ENCODE peak calls at places on chromosomes 12 and 14, in ten cellular contexts. Q is coronary artery, H is lower lobe of right lung, U is BE2C, K is ovary, N is lung, J is AG10803, X is left ventricle myocardium inferior, D is cardiac fibroblast, C is NB4. M is an unnamed sample.

GRCh38 chr14:71322660-71323250 is 415.5 kb downstream of the PCNX1 start:
- DNase-seq in C (peak), H (no peak), U (no peak), X (no peak), Q (no peak), D (peak), N (no peak), K (no peak), J (peak), M (peak)

GRCh38 chr12:104250366-104251125 is 35.0 kb downstream of the TXNRD1 start:
- DNase-seq in J (peak), N (no peak), H (no peak), K (no peak), U (no peak), X (no peak), Q (no peak), C (no peak), D (no peak), M (no peak)

GRCh38 chr14:95431199-95432145 is 85.0 kb downstream of the SYNE3 start:
- DNase-seq in N (no peak), Q (no peak), H (no peak), D (peak), C (peak), X (no peak), U (no peak), J (peak), K (no peak), M (peak)

GRCh38 chr14:57816568-57817284 is 49.2 kb downstream of the SLC35F4 start:
- DNase-seq in C (no peak), X (no peak), K (no peak), D (no peak), N (no peak), U (no peak), H (no peak), J (no peak), Q (no peak), M (no peak)

GRCh38 chr12:325886-326285 is 63.2 kb downstream of the KDM5A start:
- DNase-seq in U (no peak), J (peak), D (no peak), H (no peak), K (no peak), X (no peak), N (no peak), C (no peak), Q (no peak), M (peak)

GRCh38 chr14:95398630-95399547 is 79.2 kb upstream of the CLMN start:
- DNase-seq in X (no peak), J (no peak), C (no peak), H (no peak), Q (no peak), K (no peak), U (no peak), D (no peak), N (no peak), M (no peak)

GRCh38 chr12:101855364-101855884 is 22.0 kb upstream of the DRAM1 start:
- DNase-seq in U (no peak), C (peak), N (no peak), D (no peak), K (no peak), X (no peak), H (no peak), Q (no peak), J (peak), M (peak)

GRCh38 chr14:102878174-102878969 is 44.1 kb upstream of the AMN start:
- DNase-seq in C (no peak), N (no peak), Q (no peak), U (no peak), H (no peak), K (no peak), X (no peak), D (no peak), J (no peak), M (no peak)

GRCh38 chr12:79344855-79345840 is 345.6 kb downstream of the PAWR start:
- DNase-seq in U (peak), K (no peak), H (no peak), N (no peak), J (peak), C (peak), D (peak), X (no peak), Q (no peak), M (peak)

GRCh38 chr12:52279683-52280318 is 5.4 kb downstream of the KRT86 start:
- DNase-seq in X (no peak), N (no peak), U (no peak), D (peak), K (no peak), J (peak), C (no peak), Q (no peak), H (no peak), M (peak)

GRCh38 chr12:52278931-52279682 is 4.7 kb downstream of the KRT86 start:
- DNase-seq in J (peak), K (peak), D (peak), U (peak), C (peak), X (peak), H (peak), Q (peak), N (peak), M (peak)

GRCh38 chr12:52280319-52280795 is 5.9 kb downstream of the KRT86 start:
- DNase-seq in N (peak), J (peak), H (peak), X (no peak), K (no peak), Q (peak), C (peak), U (no peak), D (peak), M (peak)

GRCh38 chr12:52277486-52278245 is 3.2 kb downstream of the KRT86 start:
- DNase-seq in J (no peak), H (no peak), N (no peak), Q (peak), K (no peak), C (no peak), X (no peak), U (no peak), D (no peak), M (no peak)

GRCh38 chr12:52278530-52278929 is 4.1 kb downstream of the KRT86 start:
- DNase-seq in Q (no peak), N (no peak), C (no peak), U (no peak), H (no peak), X (no peak), K (no peak), D (no peak), J (no peak), M (no peak)
- H3K4me3 ChIP-seq in Q (peak), N (no peak), C (no peak), U (peak), H (no peak), X (no peak), K (no peak), D (no peak), J (peak), M (no peak)

DNA sequence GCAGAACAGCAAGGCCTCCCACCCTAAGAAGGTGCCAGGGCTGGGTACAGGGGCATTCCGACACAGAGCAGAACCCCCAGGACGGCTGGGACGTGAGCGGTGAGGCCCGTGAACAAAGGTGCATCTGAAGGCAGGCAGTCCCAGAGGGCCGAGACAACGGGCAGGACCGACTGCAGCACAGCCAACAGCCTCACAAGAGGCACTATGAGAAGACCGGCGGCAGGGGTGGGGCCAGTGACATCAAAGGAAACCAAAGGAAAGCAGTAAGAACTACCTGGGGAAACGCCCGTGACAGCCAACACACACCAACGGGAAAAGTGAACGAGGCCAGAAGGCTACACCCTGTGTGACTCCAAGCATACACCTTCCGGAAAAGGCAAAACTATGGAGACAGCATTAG is 9.1 kb downstream of the BTBD6 start:
- DNase-seq in N (no peak), Q (no peak), J (no peak), C (no peak), X (no peak), U (no peak), D (no peak), H (no peak), K (no peak), M (no peak)
- TF ChIP-seq CTCF in N (no peak), Q (no peak), J (no peak), C (no peak), X (no peak), U (no peak), D (no peak), H (no peak), K (no peak), M (no peak)

GRCh38 chr12:50894216-50894615 is 51.5 kb downstream of the TMPRSS12 start:
- DNase-seq in X (no peak), J (no peak), N (no peak), C (no peak), Q (no peak), D (peak), H (no peak), K (no peak), U (no peak), M (no peak)
- H3K4me3 ChIP-seq in X (no peak), J (no peak), N (no peak), C (no peak), Q (no peak), D (no peak), H (no peak), K (no peak), U (no peak), M (no peak)

GRCh38 chr12:8947737-8948136 is 1.7 kb downstream of the M6PR start:
- DNase-seq in C (peak), Q (no peak), H (no peak), N (no peak), U (no peak), J (no peak), K (no peak), X (no peak), D (no peak), M (no peak)

GRCh38 chr12:8950287-8950574 is 786 bp upstream of the M6PR start:
- DNase-seq in X (no peak), U (no peak), K (no peak), N (no peak), D (no peak), H (no peak), Q (no peak), J (no peak), C (no peak), M (no peak)

GRCh38 chr12:8948711-8949524 is 527 bp downstream of the M6PR start:
- DNase-seq in C (peak), Q (no peak), K (peak), N (no peak), U (no peak), D (peak), H (no peak), J (peak), X (no peak), M (peak)

GRCh38 chr12:8950702-8951478 is 1.4 kb upstream of the M6PR start:
- DNase-seq in C (peak), H (no peak), X (no peak), K (no peak), U (no peak), N (no peak), Q (no peak), J (no peak), D (no peak), M (no peak)

DNA sequence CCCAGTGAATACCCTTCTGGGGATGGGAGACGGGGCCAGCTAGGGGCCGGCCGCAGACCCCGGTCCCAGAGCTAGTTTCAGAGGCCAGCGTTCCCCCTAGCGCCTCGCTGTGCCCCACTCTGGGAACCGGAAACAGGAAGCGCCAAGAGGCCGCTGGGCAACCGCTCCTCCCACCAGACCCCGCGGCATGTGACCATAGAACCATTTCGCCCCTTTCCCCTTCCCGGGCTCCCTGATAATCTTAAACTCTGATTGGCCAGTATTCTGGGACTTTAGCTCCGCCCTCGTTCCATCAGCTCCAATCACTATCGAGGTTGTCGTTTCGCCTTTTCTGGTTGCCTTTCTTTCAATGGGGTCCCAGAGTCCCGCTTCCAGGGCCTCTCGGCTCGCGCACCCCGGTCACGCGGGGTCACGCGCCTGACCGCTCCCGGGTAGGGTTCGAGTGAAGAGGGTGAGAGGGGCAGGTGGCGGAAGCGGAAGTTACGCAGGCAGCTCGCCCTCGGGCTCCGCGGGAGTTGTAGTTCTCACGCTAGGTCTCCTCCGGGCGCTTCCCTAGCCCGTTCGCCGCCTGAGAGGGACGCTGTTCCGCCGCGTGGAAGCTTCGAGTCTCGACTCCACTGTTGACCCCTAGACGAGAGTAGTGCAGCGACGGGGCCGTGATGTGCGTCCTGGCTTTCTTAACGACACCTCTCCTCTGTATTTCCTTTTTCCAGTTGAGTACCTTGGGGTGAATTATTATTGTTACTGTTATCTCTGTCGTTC is at the start of gene M6PR:
- DNase-seq in N (peak), J (peak), Q (peak), X (peak), H (peak), U (peak), K (peak), D (peak), C (peak), M (peak)
- TF ChIP-seq CTCF in N (peak), J (peak), Q (peak), X (peak), H (peak), U (peak), K (peak), D (peak), C (peak), M (peak)

GRCh38 chr14:93993382-93993781 is 3.7 kb upstream of the CCDC197 start:
- DNase-seq in C (no peak), J (no peak), K (no peak), N (no peak), D (no peak), X (no peak), U (no peak), Q (no peak), H (no peak), M (no peak)
- H3K4me3 ChIP-seq in C (no peak), J (no peak), K (no peak), N (no peak), D (no peak), X (no peak), U (no peak), Q (no peak), H (no peak), M (no peak)

DNA sequence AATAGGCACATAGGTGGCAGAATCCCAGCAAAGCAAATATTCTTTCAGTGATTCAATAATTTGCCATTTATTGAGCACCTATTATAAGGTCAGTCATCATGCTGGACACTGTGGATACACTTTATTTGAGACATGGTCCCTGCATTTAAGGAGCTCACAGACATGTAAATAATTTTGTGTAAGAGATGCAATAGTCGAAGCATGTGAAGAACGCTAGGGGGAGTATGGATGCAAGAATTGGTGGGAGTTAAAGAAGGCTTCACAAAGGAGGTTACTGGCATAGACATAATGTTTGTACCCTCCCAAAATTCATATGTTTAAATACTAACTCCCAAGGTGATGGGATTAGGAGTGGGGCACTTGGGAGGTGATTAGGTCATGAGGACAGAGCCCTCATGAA is 260.6 kb upstream of the GARIN6 start:
- DNase-seq in D (peak), N (no peak), K (no peak), H (no peak), Q (no peak), C (peak), X (no peak), U (no peak), J (peak), M (peak)
- TF ChIP-seq CTCF in D (peak), N (no peak), K (no peak), H (no peak), Q (no peak), C (peak), X (no peak), U (no peak), J (peak), M (peak)

GRCh38 chr14:24673534-24674203 is 39.7 kb upstream of the GZMB start:
- DNase-seq in C (peak), K (no peak), U (no peak), Q (no peak), H (no peak), J (no peak), X (no peak), N (no peak), D (no peak), M (no peak)
- H3K4me3 ChIP-seq in C (peak), K (no peak), U (no peak), Q (no peak), H (no peak), J (no peak), X (no peak), N (no peak), D (no peak), M (no peak)